ENCODE peak calls at places on chromosomes 16 and 17, in eight cellular contexts. One of them, this sample, is unnamed.
A peak's percentile ranks its signal among the peaks of the same experiment; 100 is the strongest.

GRCh38 chr17:59167571-59168001 is 12.0 kb downstream of the PRR11 start:
- DNase-seq in psoas muscle: no peak
- DNase-seq in naive thymus-derived CD4-positive, alpha-beta T cell: no peak
- DNase-seq in mesendoderm: no peak
- DNase-seq in GM13976: no peak
- DNase-seq in activated naive CD4-positive, alpha-beta T cell treated with anti-CD3 and anti-CD28 coated beads for 36 hours: peak; percentile 14
- DNase-seq in NCI-H1092 treated with DMSO at 0.1 percent for 48 hours: no peak
- DNase-seq in amniotic stem cell: no peak
- DNase-seq in this sample: no peak

GRCh38 chr17:81935709-81936084 is 1.4 kb downstream of the PYCR1 start:
- DNase-seq in amniotic stem cell: no peak
- DNase-seq in NCI-H1092 treated with DMSO at 0.1 percent for 48 hours: no peak
- DNase-seq in GM13976: no peak
- DNase-seq in activated naive CD4-positive, alpha-beta T cell treated with anti-CD3 and anti-CD28 coated beads for 36 hours: no peak
- DNase-seq in psoas muscle: no peak
- DNase-seq in mesendoderm: no peak
- DNase-seq in naive thymus-derived CD4-positive, alpha-beta T cell: no peak
- DNase-seq in this sample: no peak

GRCh38 chr17:28379814-28380571 is 8.5 kb downstream of the SARM1 start:
- DNase-seq in mesendoderm: peak; percentile 90
- DNase-seq in naive thymus-derived CD4-positive, alpha-beta T cell: no peak
- DNase-seq in psoas muscle: no peak
- DNase-seq in NCI-H1092 treated with DMSO at 0.1 percent for 48 hours: no peak
- DNase-seq in amniotic stem cell: peak; percentile 73
- DNase-seq in activated naive CD4-positive, alpha-beta T cell treated with anti-CD3 and anti-CD28 coated beads for 36 hours: no peak
- DNase-seq in GM13976: no peak
- DNase-seq in this sample: no peak

GRCh38 chr16:64282181-64282580 is 839.7 kb downstream of the CDH11 start:
- DNase-seq in GM13976: no peak
- DNase-seq in NCI-H1092 treated with DMSO at 0.1 percent for 48 hours: no peak
- DNase-seq in amniotic stem cell: no peak
- DNase-seq in naive thymus-derived CD4-positive, alpha-beta T cell: no peak
- DNase-seq in mesendoderm: no peak
- DNase-seq in psoas muscle: no peak
- DNase-seq in activated naive CD4-positive, alpha-beta T cell treated with anti-CD3 and anti-CD28 coated beads for 36 hours: no peak
- DNase-seq in this sample: no peak

GRCh38 chr17:52995127-52995526 is 827.6 kb upstream of the KIF2B start:
- DNase-seq in psoas muscle: no peak
- DNase-seq in naive thymus-derived CD4-positive, alpha-beta T cell: no peak
- DNase-seq in NCI-H1092 treated with DMSO at 0.1 percent for 48 hours: no peak
- DNase-seq in amniotic stem cell: no peak
- DNase-seq in activated naive CD4-positive, alpha-beta T cell treated with anti-CD3 and anti-CD28 coated beads for 36 hours: no peak
- DNase-seq in mesendoderm: peak; percentile 77
- DNase-seq in GM13976: no peak
- DNase-seq in this sample: no peak

GRCh38 chr16:68286153-68287074 is 22.1 kb downstream of the SLC7A6 start:
- DNase-seq in activated naive CD4-positive, alpha-beta T cell treated with anti-CD3 and anti-CD28 coated beads for 36 hours: peak; percentile 56
- DNase-seq in mesendoderm: no peak
- DNase-seq in amniotic stem cell: no peak
- DNase-seq in GM13976: no peak
- DNase-seq in psoas muscle: no peak
- DNase-seq in NCI-H1092 treated with DMSO at 0.1 percent for 48 hours: no peak
- DNase-seq in naive thymus-derived CD4-positive, alpha-beta T cell: peak; percentile 65
- DNase-seq in this sample: no peak

GRCh38 chr17:36879599-36880255 is 57.5 kb upstream of the LHX1 start:
- DNase-seq in activated naive CD4-positive, alpha-beta T cell treated with anti-CD3 and anti-CD28 coated beads for 36 hours: no peak
- DNase-seq in GM13976: no peak
- DNase-seq in mesendoderm: no peak
- DNase-seq in amniotic stem cell: no peak
- DNase-seq in naive thymus-derived CD4-positive, alpha-beta T cell: no peak
- DNase-seq in NCI-H1092 treated with DMSO at 0.1 percent for 48 hours: no peak
- DNase-seq in psoas muscle: no peak
- DNase-seq in this sample: no peak

GRCh38 chr17:16255481-16255901 is 38.5 kb downstream of the PIGL start:
- DNase-seq in naive thymus-derived CD4-positive, alpha-beta T cell: no peak
- DNase-seq in psoas muscle: peak; percentile 71
- DNase-seq in amniotic stem cell: no peak
- DNase-seq in NCI-H1092 treated with DMSO at 0.1 percent for 48 hours: peak; percentile 19
- DNase-seq in GM13976: no peak
- DNase-seq in mesendoderm: peak; percentile 62
- DNase-seq in activated naive CD4-positive, alpha-beta T cell treated with anti-CD3 and anti-CD28 coated beads for 36 hours: no peak
- DNase-seq in this sample: no peak

GRCh38 chr17:6831662-6832263 is at the start of gene TEKT1:
- DNase-seq in activated naive CD4-positive, alpha-beta T cell treated with anti-CD3 and anti-CD28 coated beads for 36 hours: peak; percentile 73
- DNase-seq in NCI-H1092 treated with DMSO at 0.1 percent for 48 hours: no peak
- DNase-seq in naive thymus-derived CD4-positive, alpha-beta T cell: peak; percentile 82
- DNase-seq in GM13976: peak; percentile 82
- DNase-seq in psoas muscle: peak; percentile 76
- DNase-seq in mesendoderm: peak; percentile 98
- DNase-seq in amniotic stem cell: no peak
- DNase-seq in this sample: peak; percentile 70

GRCh38 chr17:79504181-79504605 is 106.7 kb downstream of the RBFOX3 start:
- DNase-seq in naive thymus-derived CD4-positive, alpha-beta T cell: no peak
- DNase-seq in amniotic stem cell: no peak
- DNase-seq in activated naive CD4-positive, alpha-beta T cell treated with anti-CD3 and anti-CD28 coated beads for 36 hours: no peak
- DNase-seq in GM13976: no peak
- DNase-seq in NCI-H1092 treated with DMSO at 0.1 percent for 48 hours: no peak
- DNase-seq in psoas muscle: no peak
- DNase-seq in mesendoderm: peak; percentile 30
- DNase-seq in this sample: no peak

GRCh38 chr17:44220211-44221071 is 966 bp upstream of the UBTF start:
- DNase-seq in GM13976: peak; percentile 77
- DNase-seq in naive thymus-derived CD4-positive, alpha-beta T cell: peak; percentile 71
- DNase-seq in NCI-H1092 treated with DMSO at 0.1 percent for 48 hours: peak; percentile 70
- DNase-seq in activated naive CD4-positive, alpha-beta T cell treated with anti-CD3 and anti-CD28 coated beads for 36 hours: peak; percentile 66
- DNase-seq in mesendoderm: peak; percentile 59
- DNase-seq in amniotic stem cell: no peak
- DNase-seq in psoas muscle: peak; percentile 76
- DNase-seq in this sample: peak; percentile 39

GRCh38 chr17:48153711-48154642 is 46.4 kb downstream of the SNX11 start:
- DNase-seq in mesendoderm: peak; percentile 71
- DNase-seq in activated naive CD4-positive, alpha-beta T cell treated with anti-CD3 and anti-CD28 coated beads for 36 hours: peak; percentile 22
- DNase-seq in psoas muscle: no peak
- DNase-seq in naive thymus-derived CD4-positive, alpha-beta T cell: no peak
- DNase-seq in NCI-H1092 treated with DMSO at 0.1 percent for 48 hours: peak; percentile 90
- DNase-seq in GM13976: peak; percentile 35
- DNase-seq in amniotic stem cell: peak; percentile 14
- DNase-seq in this sample: peak; percentile 20

GRCh38 chr17:40099627-40100418 is 566 bp downstream of the NR1D1 start:
- DNase-seq in amniotic stem cell: no peak
- DNase-seq in psoas muscle: peak; percentile 71
- DNase-seq in GM13976: no peak
- DNase-seq in activated naive CD4-positive, alpha-beta T cell treated with anti-CD3 and anti-CD28 coated beads for 36 hours: peak; percentile 37
- DNase-seq in NCI-H1092 treated with DMSO at 0.1 percent for 48 hours: no peak
- DNase-seq in naive thymus-derived CD4-positive, alpha-beta T cell: no peak
- DNase-seq in mesendoderm: no peak
- DNase-seq in this sample: no peak

GRCh38 chr16:30757316-30757715 is 4.5 kb downstream of the CFAP119 start:
- DNase-seq in activated naive CD4-positive, alpha-beta T cell treated with anti-CD3 and anti-CD28 coated beads for 36 hours: no peak
- DNase-seq in psoas muscle: no peak
- DNase-seq in NCI-H1092 treated with DMSO at 0.1 percent for 48 hours: no peak
- DNase-seq in amniotic stem cell: no peak
- DNase-seq in naive thymus-derived CD4-positive, alpha-beta T cell: no peak
- DNase-seq in mesendoderm: no peak
- DNase-seq in GM13976: no peak
- DNase-seq in this sample: no peak

GRCh38 chr16:1474471-1474795 is 395 bp downstream of the CLCN7 start:
- DNase-seq in naive thymus-derived CD4-positive, alpha-beta T cell: no peak
- DNase-seq in mesendoderm: no peak
- DNase-seq in amniotic stem cell: no peak
- DNase-seq in activated naive CD4-positive, alpha-beta T cell treated with anti-CD3 and anti-CD28 coated beads for 36 hours: no peak
- DNase-seq in GM13976: no peak
- DNase-seq in NCI-H1092 treated with DMSO at 0.1 percent for 48 hours: no peak
- DNase-seq in psoas muscle: no peak
- DNase-seq in this sample: no peak

GRCh38 chr16:66169817-66170216 is 196.7 kb upstream of the CDH5 start:
- DNase-seq in GM13976: no peak
- DNase-seq in naive thymus-derived CD4-positive, alpha-beta T cell: no peak
- DNase-seq in activated naive CD4-positive, alpha-beta T cell treated with anti-CD3 and anti-CD28 coated beads for 36 hours: no peak
- DNase-seq in amniotic stem cell: no peak
- DNase-seq in psoas muscle: no peak
- DNase-seq in NCI-H1092 treated with DMSO at 0.1 percent for 48 hours: no peak
- DNase-seq in mesendoderm: peak; percentile 43
- DNase-seq in this sample: no peak

GRCh38 chr17:77191266-77191665 is 50.5 kb downstream of the SEC14L1 start:
- DNase-seq in GM13976: no peak
- DNase-seq in NCI-H1092 treated with DMSO at 0.1 percent for 48 hours: no peak
- DNase-seq in psoas muscle: no peak
- DNase-seq in amniotic stem cell: no peak
- DNase-seq in activated naive CD4-positive, alpha-beta T cell treated with anti-CD3 and anti-CD28 coated beads for 36 hours: no peak
- DNase-seq in naive thymus-derived CD4-positive, alpha-beta T cell: no peak
- DNase-seq in mesendoderm: no peak
- DNase-seq in this sample: no peak

GRCh38 chr17:48062273-48062672 is 14.1 kb downstream of the NFE2L1 start:
- DNase-seq in activated naive CD4-positive, alpha-beta T cell treated with anti-CD3 and anti-CD28 coated beads for 36 hours: no peak
- DNase-seq in psoas muscle: no peak
- DNase-seq in naive thymus-derived CD4-positive, alpha-beta T cell: no peak
- DNase-seq in mesendoderm: no peak
- DNase-seq in GM13976: no peak
- DNase-seq in NCI-H1092 treated with DMSO at 0.1 percent for 48 hours: no peak
- DNase-seq in amniotic stem cell: no peak
- DNase-seq in this sample: no peak

This sample was measured in progenitor cell of endocrine pancreas.